ENCODE peak calls at places on chromosomes 1 and 21, in seven cellular contexts. U is lower leg skin, J is hepatocyte, R is lower lobe of right lung, A is HL-60, P is OCI-LY7, M is A549. Z is an unnamed sample.

GRCh38 chr1:214296860-214297699 is 16.1 kb downstream of the SMYD2 start:
- DNase-seq in U (no peak), J (no peak), R (no peak), A (no peak), P (no peak), M (no peak), Z (no peak)

GRCh38 chr1:156931553-156931952 is 11.1 kb downstream of the LRRC71 start:
- DNase-seq in U (no peak), J (no peak), R (no peak), A (no peak), P (no peak), M (no peak), Z (no peak)

GRCh38 chr1:204075116-204075636 is 2.3 kb downstream of the SOX13 start:
- DNase-seq in U (no peak), J (peak), R (no peak), A (no peak), P (no peak), M (no peak), Z (peak)

GRCh38 chr1:33239487-33239886 is 16.8 kb upstream of the ZNF362 start:
- DNase-seq in U (no peak), J (no peak), R (no peak), A (no peak), P (no peak), M (no peak), Z (no peak)

GRCh38 chr1:79055856-79056255 is 49.3 kb upstream of the ADGRL4 start:
- DNase-seq in U (no peak), J (no peak), R (no peak), A (no peak), P (no peak), M (no peak), Z (no peak)

GRCh38 chr1:2072109-2072806 is 22.0 kb downstream of the PRKCZ start:
- DNase-seq in U (no peak), J (peak), R (no peak), A (no peak), P (no peak), M (no peak), Z (peak)

GRCh38 chr1:205450448-205450847 is 5.4 kb downstream of the BLACAT1 start:
- DNase-seq in U (no peak), J (no peak), R (no peak), A (no peak), P (no peak), M (no peak), Z (no peak)

GRCh38 chr1:21012937-21013336 is 163.8 kb downstream of the EIF4G3 start:
- DNase-seq in U (no peak), J (peak), R (no peak), A (no peak), P (no peak), M (no peak), Z (no peak)

GRCh38 chr1:67889466-67889865 is 56.2 kb upstream of the GNG12 start:
- DNase-seq in U (no peak), J (no peak), R (no peak), A (no peak), P (no peak), M (no peak), Z (no peak)

GRCh38 chr1:190754769-190755168 is 277.1 kb upstream of the BRINP3 start:
- DNase-seq in U (no peak), J (peak), R (no peak), A (no peak), P (no peak), M (peak), Z (no peak)

GRCh38 chr1:242057745-242058115 is 58.8 kb upstream of the MAP1LC3C start:
- DNase-seq in U (no peak), J (no peak), R (no peak), A (no peak), P (no peak), M (no peak), Z (no peak)

GRCh38 chr1:178614286-178614685 is 101.4 kb downstream of the TEX35 start:
- DNase-seq in U (no peak), J (no peak), R (no peak), A (no peak), P (peak), M (no peak), Z (no peak)

GRCh38 chr1:234600418-234601216 is 9.4 kb downstream of the IRF2BP2 start:
- DNase-seq in U (no peak), J (peak), R (no peak), A (peak), P (peak), M (no peak), Z (peak)

GRCh38 chr21:29299906-29300546 is 1.3 kb downstream of the BACH1 start:
- DNase-seq in U (peak), J (peak), R (peak), A (peak), P (peak), M (peak), Z (peak)

GRCh38 chr1:15959847-15960446 is 16.0 kb downstream of the ZBTB17 start:
- DNase-seq in U (no peak), J (no peak), R (no peak), A (no peak), P (no peak), M (no peak), Z (no peak)

GRCh38 chr1:169608231-169608630 is 21.7 kb downstream of the SELP start:
- DNase-seq in U (no peak), J (no peak), R (peak), A (no peak), P (no peak), M (no peak), Z (no peak)

GRCh38 chr1:66402194-66402593 is 131.8 kb upstream of the SGIP1 start:
- DNase-seq in U (peak), J (no peak), R (peak), A (peak), P (peak), M (no peak), Z (peak)

GRCh38 chr1:204260601-204261197 is 46.9 kb upstream of the GOLT1A start:
- DNase-seq in U (no peak), J (no peak), R (no peak), A (no peak), P (no peak), M (no peak), Z (no peak)

GRCh38 chr1:181349512-181349911 is 133.8 kb upstream of the CACNA1E start:
- DNase-seq in U (no peak), J (no peak), R (no peak), A (no peak), P (no peak), M (no peak), Z (no peak)

GRCh38 chr1:205545991-205546390 is 41.5 kb downstream of the CDK18 start:
- DNase-seq in U (no peak), J (no peak), R (no peak), A (no peak), P (no peak), M (no peak), Z (peak)

GRCh38 chr1:204507317-204508105 is 8.7 kb upstream of the MDM4 start:
- DNase-seq in U (no peak), J (peak), R (no peak), A (peak), P (peak), M (peak), Z (peak)

GRCh38 chr21:23699402-23699801 is 1907.9 kb downstream of the MRPL39 start:
- DNase-seq in U (no peak), J (no peak), R (no peak), A (no peak), P (no peak), M (no peak), Z (no peak)

GRCh38 chr1:19866758-19867157 is 15.4 kb upstream of the OTUD3 start:
- DNase-seq in U (peak), J (no peak), R (no peak), A (no peak), P (no peak), M (no peak), Z (no peak)

GRCh38 chr1:165619647-165620151 is 11.3 kb upstream of the MGST3 start:
- DNase-seq in U (no peak), J (no peak), R (no peak), A (no peak), P (no peak), M (no peak), Z (no peak)

GRCh38 chr1:109565241-109565640 is 16.8 kb downstream of the GNAI3 start:
- DNase-seq in U (no peak), J (no peak), R (no peak), A (no peak), P (no peak), M (no peak), Z (no peak)

GRCh38 chr1:43042773-43043470 is 84.3 kb upstream of the SLC2A1 start:
- DNase-seq in U (no peak), J (no peak), R (no peak), A (no peak), P (no peak), M (no peak), Z (no peak)

GRCh38 chr1:236289492-236290131 is 7.9 kb upstream of the ERO1B start:
- DNase-seq in U (no peak), J (no peak), R (no peak), A (no peak), P (no peak), M (no peak), Z (no peak)

GRCh38 chr1:10074059-10074854 is 41.5 kb downstream of the UBE4B start:
- DNase-seq in U (peak), J (peak), R (peak), A (peak), P (no peak), M (peak), Z (peak)

GRCh38 chr1:224880593-224881307 is 48.7 kb upstream of the DNAH14 start:
- DNase-seq in U (no peak), J (peak), R (no peak), A (no peak), P (no peak), M (peak), Z (peak)

GRCh38 chr1:206725053-206725963 is 40.6 kb downstream of the MAPKAPK2 start:
- DNase-seq in U (no peak), J (peak), R (no peak), A (peak), P (peak), M (peak), Z (peak)

GRCh38 chr1:173122958-173123852 is 72.5 kb upstream of the TNFSF18 start:
- DNase-seq in U (peak), J (peak), R (peak), A (peak), P (no peak), M (peak), Z (peak)
- TF ChIP-seq CTCF in U (no peak), J (no peak), R (no peak), A (no peak), P (no peak), M (no peak), Z (no peak)

GRCh38 chr21:44285102-44285501 is 574 bp upstream of the AIRE start:
- DNase-seq in U (no peak), J (no peak), R (no peak), A (no peak), P (no peak), M (no peak), Z (no peak)
- H3K4me3 ChIP-seq in U (no peak), J (no peak), R (no peak), A (no peak), P (no peak), M (no peak), Z (no peak)

GRCh38 chr1:227924168-227924837 is 23.4 kb downstream of the WNT9A start:
- DNase-seq in U (no peak), J (no peak), R (no peak), A (no peak), P (no peak), M (no peak), Z (no peak)

GRCh38 chr1:227925582-227926198 is 22.0 kb downstream of the WNT9A start:
- DNase-seq in U (no peak), J (no peak), R (no peak), A (no peak), P (no peak), M (no peak), Z (no peak)

GRCh38 chr1:227926216-227926791 is 21.4 kb downstream of the WNT9A start:
- DNase-seq in U (no peak), J (no peak), R (no peak), A (no peak), P (no peak), M (no peak), Z (no peak)

GRCh38 chr1:227923353-227924167 is 24.2 kb downstream of the WNT9A start:
- DNase-seq in U (no peak), J (no peak), R (no peak), A (no peak), P (no peak), M (no peak), Z (no peak)

GRCh38 chr1:227924838-227925574 is 22.7 kb downstream of the WNT9A start:
- DNase-seq in U (no peak), J (no peak), R (peak), A (no peak), P (no peak), M (no peak), Z (no peak)
- TF ChIP-seq CTCF in U (no peak), J (no peak), R (no peak), A (no peak), P (no peak), M (no peak), Z (no peak)

DNA sequence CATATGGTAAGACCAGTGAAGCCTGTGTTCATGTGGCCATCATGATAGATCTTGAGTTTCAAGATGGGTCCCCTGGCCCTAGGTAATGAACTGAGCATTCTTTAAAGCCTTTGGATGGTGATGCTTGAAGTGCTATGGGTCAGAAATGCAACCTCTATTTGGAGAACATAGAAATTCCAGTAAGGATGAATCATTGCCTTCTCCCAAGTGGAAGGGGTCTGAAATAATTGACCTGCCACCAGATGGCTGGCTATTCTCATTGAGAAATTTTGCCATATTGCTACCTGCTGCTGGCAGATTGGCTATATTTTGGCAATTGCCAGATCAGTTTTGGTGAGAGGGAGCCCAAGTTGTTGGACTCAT is 739 bp upstream of the IFI6 start:
- DNase-seq in U (no peak), J (no peak), R (no peak), A (no peak), P (no peak), M (no peak), Z (no peak)
- H3K4me3 ChIP-seq in U (no peak), J (no peak), R (peak), A (peak), P (peak), M (peak), Z (peak)

GRCh38 chr1:91621907-91622306 is 121.3 kb downstream of the CDC7 start:
- DNase-seq in U (no peak), J (no peak), R (no peak), A (no peak), P (no peak), M (no peak), Z (no peak)

GRCh38 chr1:91619881-91620280 is 119.2 kb downstream of the CDC7 start:
- DNase-seq in U (no peak), J (no peak), R (no peak), A (no peak), P (no peak), M (no peak), Z (no peak)

GRCh38 chr1:91613594-91613993 is 112.9 kb downstream of the CDC7 start:
- DNase-seq in U (no peak), J (no peak), R (no peak), A (no peak), P (no peak), M (peak), Z (peak)

GRCh38 chr1:91621360-91621759 is 120.7 kb downstream of the CDC7 start:
- DNase-seq in U (no peak), J (no peak), R (no peak), A (no peak), P (no peak), M (no peak), Z (no peak)

DNA sequence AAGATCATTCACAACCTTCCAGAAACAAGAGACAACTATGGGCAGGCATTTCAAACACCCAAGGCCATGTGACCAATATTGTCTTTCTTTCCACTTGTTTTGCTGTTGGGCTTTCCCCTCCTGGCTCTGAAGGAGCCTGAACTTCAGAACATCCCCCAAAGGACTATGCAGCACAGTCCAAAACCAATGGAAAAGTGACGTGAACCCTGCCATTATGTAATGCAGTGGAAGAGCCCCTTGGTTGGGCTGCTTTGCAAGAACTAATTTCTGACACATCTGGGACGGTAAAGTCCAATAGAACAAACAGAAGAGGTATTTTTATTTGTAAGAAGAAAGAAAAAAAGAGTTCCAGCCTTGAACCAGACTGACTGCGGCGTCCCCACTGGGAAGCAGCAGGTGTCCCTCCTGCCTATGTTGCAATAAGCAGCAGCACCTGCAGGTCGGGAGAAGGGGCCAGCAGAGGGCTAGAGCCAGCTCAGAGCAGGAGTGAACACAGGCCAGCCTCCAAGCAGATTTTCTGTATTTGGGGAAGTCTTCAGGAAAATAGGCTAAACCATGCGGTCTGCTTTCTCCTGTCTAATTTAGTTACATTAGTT is 116.7 kb downstream of the CDC7 start:
- DNase-seq in U (no peak), J (peak), R (peak), A (no peak), P (no peak), M (no peak), Z (no peak)
- TF ChIP-seq CTCF in U (no peak), J (peak), R (peak), A (no peak), P (no peak), M (no peak), Z (no peak)

DNA sequence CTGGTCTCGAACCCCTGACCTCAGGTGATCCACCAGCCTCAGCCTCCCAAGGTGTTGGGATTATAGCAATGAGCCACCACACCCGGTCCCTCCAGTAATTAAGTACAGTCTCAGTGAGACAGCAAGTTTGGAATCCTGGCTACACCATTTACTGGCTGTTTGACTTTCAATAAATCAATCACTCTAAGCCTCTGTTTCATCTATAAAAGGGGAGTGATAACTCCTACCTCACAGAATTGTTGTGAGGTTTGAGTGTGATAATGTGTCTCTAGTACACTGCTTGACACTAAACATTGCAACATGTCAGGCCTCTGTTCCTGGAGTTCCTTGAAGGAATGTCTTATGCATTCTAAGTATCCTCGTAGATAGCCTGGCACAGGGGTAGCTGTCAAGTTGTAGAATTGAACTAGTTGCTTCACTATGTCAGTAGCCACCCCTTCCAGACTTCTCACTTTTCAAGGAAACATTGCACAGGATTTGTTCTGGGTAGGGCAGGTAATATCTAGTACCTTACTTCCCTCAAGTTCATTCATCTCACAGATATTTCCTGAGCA is 12.4 kb downstream of the ENTREP3 start:
- DNase-seq in U (no peak), J (no peak), R (no peak), A (no peak), P (no peak), M (no peak), Z (no peak)
- H3K4me3 ChIP-seq in U (no peak), J (no peak), R (peak), A (no peak), P (peak), M (no peak), Z (no peak)

DNA sequence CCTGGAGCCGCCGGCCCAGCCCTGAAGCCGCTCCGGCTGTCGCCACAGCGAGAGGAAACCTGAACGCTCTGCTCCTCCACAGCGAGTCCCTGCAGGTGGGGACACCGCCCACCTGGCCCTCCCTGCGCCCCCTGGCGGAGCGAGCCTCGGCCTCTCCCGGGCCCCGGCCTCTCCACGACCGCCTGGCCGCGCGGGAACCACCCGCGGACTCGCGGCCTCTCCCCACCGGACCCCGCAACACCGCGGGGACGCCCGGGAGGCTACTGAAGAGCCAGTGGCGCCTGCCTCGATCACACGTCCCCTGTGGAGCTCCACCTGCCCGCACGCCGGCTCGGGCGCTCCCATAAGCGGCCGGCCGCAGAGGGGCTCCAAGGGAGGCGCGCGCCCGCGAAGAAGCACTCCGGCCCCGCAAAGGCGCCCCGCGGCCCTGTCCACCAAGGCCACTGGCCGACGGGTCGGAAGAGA is 109.6 kb downstream of the KCNN3 start:
- DNase-seq in U (no peak), J (peak), R (peak), A (peak), P (peak), M (peak), Z (peak)
- TF ChIP-seq CTCF in U (no peak), J (peak), R (peak), A (peak), P (peak), M (peak), Z (peak)

GRCh38 chr1:161260939-161261858 is 2.7 kb downstream of the PCP4L1 start:
- DNase-seq in U (no peak), J (peak), R (no peak), A (no peak), P (peak), M (no peak), Z (no peak)
- H3K4me3 ChIP-seq in U (no peak), J (no peak), R (no peak), A (no peak), P (peak), M (no peak), Z (no peak)